ENCODE peak calls at places on chromosomes 3 and 15, in six cellular contexts. K is NAMALWA; O is A172; Y is NCI-H2081; F is activated CD8-positive, alpha-beta memory T cell treated with anti-CD3 and anti-CD28 coated beads, Interleukin-2, amount 10 ng/mL, durations not matched to agents 7 days and 5 days; L is HT1080. S is an unnamed sample.
A peak's percentile ranks its signal among the peaks of the same experiment; 100 is the strongest.

GRCh38 chr3:55030938-55031337 is 103.1 kb upstream of the LRTM1 start:
- DNase-seq in K (no peak), F (no peak), L (no peak), O (no peak), Y (no peak), S (no peak)

GRCh38 chr3:181699171-181699903 is 12.4 kb upstream of the SOX2 start:
- DNase-seq in L (no peak), K (peak; percentile 28), O (no peak), Y (peak; percentile 91), F (no peak), S (no peak)

GRCh38 chr3:125083776-125084175 is 28.0 kb upstream of the HEG1 start:
- DNase-seq in Y (no peak), F (no peak), K (no peak), O (peak; percentile 81), L (peak; percentile 83), S (no peak)

GRCh38 chr3:156382458-156383346 is 172.2 kb downstream of the SSR3 start:
- DNase-seq in K (peak; percentile 63), L (peak; percentile 62), O (peak; percentile 49), F (no peak), Y (peak; percentile 41), S (peak; percentile 76)

GRCh38 chr3:66163222-66163621 is 57.6 kb upstream of the SLC25A26 start:
- DNase-seq in K (no peak), Y (no peak), F (no peak), L (no peak), O (no peak), S (no peak)

GRCh38 chr3:17841190-17841828 is 98.9 kb upstream of the TBC1D5 start:
- DNase-seq in Y (peak; percentile 59), F (peak; percentile 80), K (peak; percentile 82), L (peak; percentile 67), O (peak; percentile 49), S (peak; percentile 83)

GRCh38 chr15:25136119-25136518 is 181.3 kb downstream of the SNRPN start:
- DNase-seq in L (no peak), F (no peak), O (no peak), K (peak; percentile 41), Y (peak; percentile 16), S (no peak)

GRCh38 chr15:25850154-25851111 is 12.7 kb downstream of the ATP10A start:
- DNase-seq in K (no peak), Y (no peak), O (no peak), F (peak; percentile 83), L (peak; percentile 79), S (peak; percentile 79)

GRCh38 chr3:21274000-21274671 is 476.9 kb downstream of the ZNF385D start:
- DNase-seq in O (peak; percentile 31), K (no peak), L (peak; percentile 6), Y (no peak), F (no peak), S (peak; percentile 48)

S was measured in PC-3.